ENCODE peak calls at places on chromosome 22, in seven cellular contexts. R is neural progenitor cell, M is lung, J is MM.1S, N is fibroblast of lung, A is heart left ventricle, H is ovary. E is an unnamed sample.

GRCh38 chr22:33658775-33659174 is 261.5 kb downstream of the LARGE1 start:
- DNase-seq in M (peak), J (no peak), A (peak), R (no peak), N (peak), H (peak), E (no peak)

GRCh38 chr22:29016067-29016938 is 45.3 kb downstream of the C22orf31 start:
- DNase-seq in A (no peak), H (no peak), N (no peak), M (no peak), R (no peak), J (no peak), E (no peak)

GRCh38 chr22:38452373-38453064 is 2.5 kb downstream of the KCNJ4 start:
- DNase-seq in M (no peak), N (peak), H (no peak), J (no peak), A (peak), R (no peak), E (no peak)

GRCh38 chr22:42332089-42332488 is 61.6 kb upstream of the TCF20 start:
- DNase-seq in R (no peak), M (no peak), J (no peak), A (no peak), H (no peak), N (no peak), E (no peak)

GRCh38 chr22:46281866-46282678 is 14.3 kb downstream of the TTC38 start:
- DNase-seq in H (no peak), J (no peak), R (no peak), M (no peak), A (no peak), N (no peak), E (no peak)

GRCh38 chr22:29531419-29531818 is 22.1 kb downstream of the THOC5 start:
- DNase-seq in H (no peak), J (no peak), N (no peak), R (no peak), M (no peak), A (no peak), E (no peak)

GRCh38 chr22:33871935-33872334 is 48.3 kb downstream of the LARGE1 start:
- DNase-seq in A (no peak), R (no peak), H (no peak), J (no peak), N (no peak), M (no peak), E (no peak)

GRCh38 chr22:35344956-35345690 is 35.8 kb upstream of the HMOX1 start:
- DNase-seq in M (no peak), H (no peak), A (peak), R (no peak), N (no peak), J (peak), E (no peak)

GRCh38 chr22:49867303-49868250 is 13.9 kb downstream of the ZBED4 start:
- DNase-seq in R (no peak), M (no peak), N (no peak), J (no peak), H (no peak), A (no peak), E (no peak)

GRCh38 chr22:25146906-25147754 is 52.5 kb upstream of the CRYBB3 start:
- DNase-seq in A (no peak), H (no peak), R (no peak), N (no peak), M (no peak), J (no peak), E (no peak)

GRCh38 chr22:19060356-19061009 is 61.7 kb downstream of the DGCR2 start:
- DNase-seq in A (no peak), M (no peak), N (peak), H (no peak), J (no peak), R (no peak), E (peak)

GRCh38 chr22:47038206-47038835 is 275.9 kb downstream of the TBC1D22A start:
- DNase-seq in A (peak), N (no peak), R (no peak), J (no peak), M (no peak), H (no peak), E (no peak)

GRCh38 chr22:40578171-40578570 is 58.3 kb downstream of the MRTFA start:
- DNase-seq in A (no peak), R (no peak), N (no peak), H (no peak), J (no peak), M (no peak), E (no peak)

GRCh38 chr22:42462016-42462415 is 29.8 kb upstream of the NFAM1 start:
- DNase-seq in M (no peak), H (no peak), R (peak), N (no peak), A (no peak), J (no peak), E (no peak)

GRCh38 chr22:42433754-42434153 is 1.6 kb upstream of the NFAM1 start:
- DNase-seq in A (no peak), R (no peak), H (no peak), M (no peak), N (no peak), J (no peak), E (no peak)

GRCh38 chr22:48496226-48496845 is 1331.3 kb downstream of the BRD1 start:
- DNase-seq in J (no peak), A (no peak), R (no peak), N (no peak), M (no peak), H (no peak), E (no peak)

GRCh38 chr22:40628354-40629042 is 8.0 kb downstream of the MRTFA start:
- DNase-seq in A (no peak), R (no peak), M (no peak), H (no peak), J (no peak), N (peak), E (no peak)

GRCh38 chr22:39706406-39707150 is 136.0 kb downstream of the CACNA1I start:
- DNase-seq in H (no peak), M (no peak), A (no peak), J (no peak), N (no peak), R (peak), E (no peak)

GRCh38 chr22:25153961-25154685 is 45.5 kb upstream of the CRYBB3 start:
- DNase-seq in M (peak), J (no peak), N (peak), A (peak), R (peak), H (no peak), E (no peak)

GRCh38 chr22:36928181-36928580 is 14.8 kb downstream of the CSF2RB start:
- DNase-seq in H (no peak), M (no peak), A (no peak), R (no peak), N (no peak), J (no peak), E (no peak)

GRCh38 chr22:37514526-37515051 is 4.6 kb downstream of the CARD10 start:
- DNase-seq in J (no peak), R (no peak), N (no peak), M (no peak), H (no peak), A (peak), E (no peak)

GRCh38 chr22:31561238-31561887 is 65.0 kb downstream of the SFI1 start:
- DNase-seq in J (peak), H (peak), R (peak), A (peak), M (peak), N (peak), E (peak)

GRCh38 chr22:38694049-38694448 is 6.7 kb downstream of the JOSD1 start:
- DNase-seq in R (no peak), N (no peak), M (no peak), H (no peak), A (no peak), J (no peak), E (no peak)

GRCh38 chr22:39021552-39022250 is 774 bp downstream of the APOBEC3D start:
- DNase-seq in J (no peak), M (no peak), A (no peak), H (no peak), N (no peak), R (no peak), E (no peak)

GRCh38 chr22:36771376-36772063 is 4.4 kb downstream of the IFT27 start:
- DNase-seq in M (no peak), A (no peak), J (no peak), R (peak), H (no peak), N (no peak), E (no peak)

GRCh38 chr22:38107692-38108515 is 2.6 kb downstream of the BAIAP2L2 start:
- DNase-seq in M (no peak), H (no peak), N (no peak), J (no peak), R (no peak), A (peak), E (no peak)

GRCh38 chr22:39832627-39833074 is 60.9 kb downstream of the ENTHD1 start:
- DNase-seq in R (no peak), A (no peak), H (no peak), M (no peak), J (no peak), N (no peak), E (no peak)

GRCh38 chr22:27772370-27773235 is 29.0 kb downstream of the MN1 start:
- DNase-seq in H (no peak), R (no peak), A (no peak), M (no peak), J (no peak), N (no peak), E (no peak)
- H3K27ac ChIP-seq in H (no peak), R (peak), A (no peak), M (no peak), J (no peak), N (no peak), E (no peak)

DNA sequence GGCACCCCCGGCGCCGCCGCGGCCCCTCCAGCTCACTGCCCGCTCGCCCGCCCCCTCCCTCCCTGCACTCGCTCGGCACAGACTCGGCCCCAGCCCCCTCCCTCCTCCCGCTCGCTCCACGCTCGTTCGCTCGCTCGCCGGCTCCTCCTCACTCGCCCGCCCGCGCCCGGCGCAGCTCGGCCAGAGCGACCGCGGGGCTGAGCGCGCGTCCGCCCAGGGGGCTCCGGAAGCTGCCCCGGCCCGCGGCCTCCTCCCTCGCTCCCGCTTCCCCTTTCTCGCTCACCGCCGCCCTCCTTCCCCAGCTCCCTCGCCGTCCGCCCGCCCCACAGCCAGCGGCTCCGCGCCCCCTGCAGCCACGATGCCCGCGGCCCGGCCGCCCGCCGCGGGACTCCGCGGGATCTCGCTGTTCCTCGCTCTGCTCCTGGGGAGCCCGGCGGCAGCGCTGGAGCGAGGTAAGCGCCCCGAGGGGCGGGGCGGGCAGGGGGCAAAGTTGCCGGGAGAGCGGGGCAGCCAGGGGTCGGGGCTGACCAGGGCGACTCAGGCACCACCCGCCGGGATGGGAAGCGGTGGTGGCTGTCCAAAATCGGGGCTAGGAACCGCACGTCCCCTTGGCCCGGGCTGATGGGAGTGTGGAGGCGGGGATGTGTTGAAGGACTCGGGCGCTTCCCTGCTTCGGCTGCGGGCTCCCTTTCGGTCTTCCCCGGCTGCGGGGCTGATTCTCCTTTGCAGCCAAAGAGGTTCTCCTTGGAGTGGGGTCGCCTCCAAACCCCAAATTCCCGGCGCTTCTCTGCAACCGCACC is at the start of gene SEZ6L:
- DNase-seq in M (no peak), J (no peak), N (no peak), R (peak), A (no peak), H (no peak), E (no peak)
- H3K4me3 ChIP-seq in M (no peak), J (no peak), N (no peak), R (peak), A (peak), H (no peak), E (no peak)

DNA sequence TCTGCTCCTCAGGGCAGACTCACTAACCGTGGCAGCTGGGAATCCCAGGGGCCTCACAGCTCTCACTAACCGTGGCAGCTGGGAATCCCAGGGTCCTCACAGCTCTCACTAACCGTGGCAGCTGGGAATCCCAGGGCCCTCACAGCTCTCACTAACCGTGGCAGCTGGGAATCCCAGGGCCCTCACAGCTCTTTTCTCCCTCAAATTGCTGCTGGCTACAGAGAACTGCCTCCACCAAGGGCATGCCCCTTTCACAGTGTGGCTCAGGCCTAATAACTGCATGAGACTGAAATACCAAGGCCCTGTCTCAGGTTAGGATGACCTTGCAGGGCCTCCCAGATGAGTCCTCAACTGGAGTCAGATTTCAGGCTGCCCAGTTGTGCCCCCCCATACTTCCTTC is 35.1 kb upstream of the GGTLC2 start:
- DNase-seq in H (no peak), A (no peak), M (no peak), J (no peak), N (peak), R (no peak), E (no peak)
- H3K27ac ChIP-seq in H (no peak), A (no peak), M (no peak), J (no peak), N (no peak), R (no peak), E (no peak)

DNA sequence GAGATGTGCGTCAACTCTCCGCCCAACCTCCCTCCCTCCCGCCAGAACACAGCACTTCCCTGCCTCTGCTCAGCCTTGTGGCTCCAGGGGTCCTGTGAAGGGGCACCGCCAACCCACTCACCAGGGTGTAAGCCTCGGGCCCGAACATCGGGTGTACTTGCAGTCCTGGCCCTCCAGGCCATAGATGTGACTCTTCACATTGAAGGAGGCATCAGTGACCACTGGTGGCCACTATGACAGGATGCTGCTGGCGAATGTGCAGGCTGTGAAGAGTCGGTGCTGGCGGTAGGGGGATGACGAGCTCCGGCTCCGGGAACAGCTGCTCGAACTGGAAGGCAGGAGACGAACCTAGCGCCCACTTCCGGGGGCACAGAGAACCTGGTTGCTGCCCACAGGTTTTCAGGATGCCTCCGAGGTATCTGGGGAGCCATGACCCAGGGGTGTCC is 97.4 kb downstream of the MED15 start:
- DNase-seq in M (no peak), H (no peak), J (no peak), N (no peak), A (no peak), R (no peak), E (no peak)
- H3K4me3 ChIP-seq in M (no peak), H (no peak), J (no peak), N (no peak), A (no peak), R (no peak), E (no peak)

DNA sequence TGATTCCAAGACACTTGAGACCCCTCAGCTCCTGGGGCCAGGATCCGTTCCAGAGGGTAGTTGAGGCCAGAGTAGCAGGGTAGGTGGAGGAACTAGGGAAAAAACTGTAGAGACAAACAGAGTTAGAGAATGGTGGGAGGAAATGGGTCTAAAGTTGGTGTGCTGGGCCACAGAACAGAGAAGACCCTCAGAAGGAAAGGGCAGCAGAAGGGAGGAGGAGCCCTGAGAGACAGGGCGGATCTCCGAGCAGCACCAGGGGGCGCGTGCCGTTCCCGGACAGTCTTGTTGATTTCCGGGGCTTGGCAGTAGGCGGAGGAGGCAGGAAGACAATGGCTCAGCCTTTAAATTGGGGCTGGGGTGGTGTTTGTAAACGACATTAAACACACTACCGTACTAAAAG is 2.4 kb upstream of the CECR2 start:
- DNase-seq in H (peak), J (no peak), M (no peak), A (peak), R (peak), N (peak), E (no peak)
- H3K27ac ChIP-seq in H (no peak), J (no peak), M (no peak), A (no peak), R (peak), N (no peak), E (no peak)

E was measured in AG04450.